ENCODE peak calls at places on chromosomes 11 and 22, in five cellular contexts. S is gastrocnemius medialis; Z is non-pigmented ciliary epithelial cell; J is body of pancreas; U is stimulated activated CD4-positive, alpha-beta T cell treated with anti-CD3 and anti-CD28 coated beads, Interleukin-1b, Interleukin-23, amount 100 ng/mL, for 1 hour. T is an unnamed sample.

GRCh38 chr22:29074276-29074625 is 1.4 kb downstream of the KREMEN1 start:
- DNase-seq in S (no peak), Z (no peak), J (no peak), U (no peak), T (no peak)

GRCh38 chr11:86244063-86244521 is 461 bp upstream of the EED start:
- DNase-seq in S (peak), Z (peak), J (peak), U (peak), T (no peak)

GRCh38 chr11:46895821-46896220 is 22.5 kb downstream of the LRP4 start:
- DNase-seq in S (peak), Z (no peak), J (peak), U (no peak), T (no peak)

GRCh38 chr22:26674211-26675190 is 17.1 kb downstream of the MIAT start:
- DNase-seq in S (no peak), Z (no peak), J (no peak), U (no peak), T (no peak)

GRCh38 chr11:67264886-67265632 is 1.2 kb upstream of the GRK2 start:
- DNase-seq in S (no peak), Z (no peak), J (no peak), U (no peak), T (no peak)

GRCh38 chr11:65859812-65860277 is 388 bp upstream of the MUS81 start:
- DNase-seq in S (no peak), Z (no peak), J (no peak), U (no peak), T (no peak)

GRCh38 chr11:61654397-61654829 is 25.8 kb upstream of the DAGLA start:
- DNase-seq in S (peak), Z (no peak), J (peak), U (no peak), T (no peak)

GRCh38 chr11:8694137-8694536 is 11.5 kb downstream of the RPL27A start:
- DNase-seq in S (no peak), Z (no peak), J (no peak), U (no peak), T (no peak)

GRCh38 chr11:47185305-47186075 is 744 bp downstream of the PACSIN3 start:
- DNase-seq in S (peak), Z (no peak), J (peak), U (no peak), T (no peak)

GRCh38 chr11:113261709-113262475 is 52.5 kb upstream of the TTC12 start:
- DNase-seq in S (no peak), Z (peak), J (no peak), U (no peak), T (no peak)

GRCh38 chr22:29798318-29798717 is 31.1 kb downstream of the UQCR10 start:
- DNase-seq in S (no peak), Z (no peak), J (no peak), U (no peak), T (no peak)

GRCh38 chr11:94750319-94751215 is 17.6 kb upstream of the AMOTL1 start:
- DNase-seq in S (no peak), Z (no peak), J (peak), U (no peak), T (no peak)

GRCh38 chr11:19789245-19789644 is 76.6 kb downstream of the NAV2 start:
- DNase-seq in S (no peak), Z (no peak), J (no peak), U (no peak), T (no peak)

GRCh38 chr22:31496735-31497146 is 405 bp downstream of the SFI1 start:
- DNase-seq in S (no peak), Z (no peak), J (no peak), U (no peak), T (no peak)

GRCh38 chr22:36281726-36282077 is 28.8 kb downstream of the APOL1 start:
- DNase-seq in S (no peak), Z (no peak), J (no peak), U (no peak), T (no peak)

GRCh38 chr11:76047231-76047630 is 159.1 kb downstream of the WNT11 start:
- DNase-seq in S (no peak), Z (no peak), J (peak), U (no peak), T (no peak)

T was measured in NCI-H1436 treated with DMSO at 0.1 percent for 48 hours.